ENCODE peak calls at places on chromosomes 11 and 22, in seven cellular contexts. Z is frontal cortex; V is amniotic stem cell; D is NCI-H1092; K is activated effector memory CD4-positive, alpha-beta T cell treated with anti-CD3 and anti-CD28 coated beads, Interleukin-2, amount 50 U/mL, for 16 hours; G is GM10248; B is GDM1. I is an unnamed sample.

GRCh38 chr11:78030429-78031325 is 7.6 kb upstream of the KCTD14 start:
- DNase-seq in Z (peak), V (no peak), D (peak), K (no peak), G (no peak), B (no peak), I (peak)

GRCh38 chr11:86063536-86063935 is 5.3 kb downstream of the PICALM start:
- DNase-seq in Z (no peak), V (no peak), D (no peak), K (no peak), G (no peak), B (no peak), I (peak)

GRCh38 chr22:32475428-32476010 is 908 bp downstream of the FBXO7 start:
- DNase-seq in Z (no peak), V (no peak), D (no peak), K (peak), G (peak), B (no peak), I (peak)

GRCh38 chr11:19121646-19122045 is 4.7 kb downstream of the ZDHHC13 start:
- DNase-seq in Z (no peak), V (no peak), D (no peak), K (no peak), G (no peak), B (no peak), I (peak)

GRCh38 chr11:128453444-128454336 is 133.7 kb downstream of the ETS1 start:
- DNase-seq in Z (peak), V (peak), D (no peak), K (no peak), G (no peak), B (no peak), I (peak)

GRCh38 chr11:10990637-10991036 is 132.8 kb upstream of the ZBED5 start:
- DNase-seq in Z (no peak), V (no peak), D (no peak), K (no peak), G (no peak), B (no peak), I (no peak)

GRCh38 chr11:79244175-79244804 is 196.5 kb downstream of the TENM4 start:
- DNase-seq in Z (no peak), V (peak), D (no peak), K (no peak), G (no peak), B (no peak), I (peak)

GRCh38 chr22:50547231-50547851 is 1.6 kb downstream of the KLHDC7B start:
- DNase-seq in Z (peak), V (no peak), D (no peak), K (no peak), G (peak), B (no peak), I (no peak)

GRCh38 chr11:98568011-98568410 is 452.7 kb upstream of the CNTN5 start:
- DNase-seq in Z (no peak), V (no peak), D (peak), K (no peak), G (no peak), B (no peak), I (peak)

GRCh38 chr11:115848080-115848479 is 343.9 kb upstream of the CADM1 start:
- DNase-seq in Z (no peak), V (no peak), D (no peak), K (no peak), G (no peak), B (no peak), I (no peak)

GRCh38 chr22:37010174-37010573 is 9.1 kb downstream of the TST start:
- DNase-seq in Z (no peak), V (no peak), D (no peak), K (no peak), G (no peak), B (no peak), I (no peak)

GRCh38 chr11:66467756-66468155 is 1.1 kb downstream of the PELI3 start:
- DNase-seq in Z (peak), V (no peak), D (no peak), K (no peak), G (no peak), B (peak), I (peak)

GRCh38 chr11:33743291-33743690 is 7.1 kb upstream of the CD59 start:
- DNase-seq in Z (no peak), V (no peak), D (no peak), K (no peak), G (no peak), B (no peak), I (no peak)

GRCh38 chr11:87141980-87142514 is 104.3 kb downstream of the TMEM135 start:
- DNase-seq in Z (no peak), V (no peak), D (no peak), K (no peak), G (no peak), B (no peak), I (no peak)

GRCh38 chr11:85029964-85030363 is 597.2 kb downstream of the DLG2 start:
- DNase-seq in Z (no peak), V (no peak), D (no peak), K (no peak), G (no peak), B (no peak), I (no peak)

GRCh38 chr11:18312663-18313420 is 9.1 kb downstream of the HPS5 start:
- DNase-seq in Z (no peak), V (peak), D (no peak), K (no peak), G (no peak), B (no peak), I (peak)

GRCh38 chr22:42404266-42404665 is 27.9 kb downstream of the NFAM1 start:
- DNase-seq in Z (no peak), V (no peak), D (no peak), K (no peak), G (no peak), B (no peak), I (no peak)

GRCh38 chr11:83744620-83745192 is 458.5 kb upstream of the CCDC90B start:
- DNase-seq in Z (no peak), V (no peak), D (no peak), K (no peak), G (no peak), B (no peak), I (no peak)

GRCh38 chr22:25402501-25403283 is 161.8 kb upstream of the GRK3 start:
- DNase-seq in Z (no peak), V (no peak), D (no peak), K (peak), G (peak), B (no peak), I (peak)

GRCh38 chr11:61567286-61568061 is 13.4 kb downstream of the SYT7 start:
- DNase-seq in Z (peak), V (peak), D (no peak), K (peak), G (peak), B (peak), I (peak)

GRCh38 chr22:26401726-26402125 is 27.3 kb upstream of the ASPHD2 start:
- DNase-seq in Z (no peak), V (no peak), D (no peak), K (no peak), G (no peak), B (no peak), I (no peak)

GRCh38 chr22:27839261-27839660 is 37.7 kb upstream of the MN1 start:
- DNase-seq in Z (no peak), V (no peak), D (no peak), K (no peak), G (no peak), B (no peak), I (no peak)

GRCh38 chr11:103257360-103257759 is 148.1 kb downstream of the DYNC2H1 start:
- DNase-seq in Z (peak), V (no peak), D (no peak), K (no peak), G (no peak), B (no peak), I (peak)

GRCh38 chr22:48495751-48496080 is 1332.0 kb downstream of the BRD1 start:
- DNase-seq in Z (no peak), V (no peak), D (no peak), K (no peak), G (no peak), B (no peak), I (no peak)

GRCh38 chr11:2510626-2511402 is 66.0 kb downstream of the KCNQ1 start:
- DNase-seq in Z (peak), V (no peak), D (no peak), K (no peak), G (no peak), B (no peak), I (no peak)

I was measured in cardiac fibroblast.